ENCODE peak calls at places on chromosome X, in nine cellular contexts. One of them, this sample, is unnamed.

GRCh38 chrX:115649461-115650063 is 88.6 kb downstream of the PLS3 start:
- DNase-seq in H9: peak
- DNase-seq in M059J: no peak
- DNase-seq in MM.1S: no peak
- DNase-seq in ACHN: no peak
- DNase-seq in EL: no peak
- DNase-seq in immature natural killer cell: no peak
- DNase-seq in upper lobe of right lung: no peak
- DNase-seq in naive B cell: no peak
- DNase-seq in this sample: no peak

GRCh38 chrX:115957862-115958490 is 212.6 kb upstream of the AGTR2 start:
- DNase-seq in H9: peak
- DNase-seq in M059J: no peak
- DNase-seq in MM.1S: peak
- DNase-seq in ACHN: no peak
- DNase-seq in EL: no peak
- DNase-seq in immature natural killer cell: no peak
- DNase-seq in upper lobe of right lung: no peak
- DNase-seq in naive B cell: no peak
- DNase-seq in this sample: no peak

GRCh38 chrX:1577845-1578244 is 13.6 kb upstream of the AKAP17A start:
- DNase-seq in H9: no peak
- DNase-seq in M059J: no peak
- DNase-seq in MM.1S: no peak
- DNase-seq in ACHN: no peak
- DNase-seq in EL: no peak
- DNase-seq in immature natural killer cell: no peak
- DNase-seq in upper lobe of right lung: no peak
- DNase-seq in naive B cell: no peak
- DNase-seq in this sample: no peak

GRCh38 chrX:103360916-103361315 is 4.6 kb downstream of the TCEAL9 start:
- DNase-seq in H9: no peak
- DNase-seq in M059J: no peak
- DNase-seq in MM.1S: no peak
- DNase-seq in ACHN: no peak
- DNase-seq in EL: no peak
- DNase-seq in immature natural killer cell: no peak
- DNase-seq in upper lobe of right lung: no peak
- DNase-seq in naive B cell: no peak
- DNase-seq in this sample: no peak

GRCh38 chrX:150768580-150769190 is 75.5 kb downstream of the MTMR1 start:
- DNase-seq in H9: no peak
- DNase-seq in M059J: no peak
- DNase-seq in MM.1S: no peak
- DNase-seq in ACHN: no peak
- DNase-seq in EL: no peak
- DNase-seq in immature natural killer cell: no peak
- DNase-seq in upper lobe of right lung: no peak
- DNase-seq in naive B cell: no peak
- DNase-seq in this sample: no peak

GRCh38 chrX:1546601-1547275 is 9.8 kb upstream of the P2RY8 start:
- DNase-seq in H9: no peak
- DNase-seq in M059J: no peak
- DNase-seq in MM.1S: no peak
- DNase-seq in ACHN: no peak
- DNase-seq in EL: no peak
- DNase-seq in immature natural killer cell: no peak
- DNase-seq in upper lobe of right lung: no peak
- DNase-seq in naive B cell: peak
- DNase-seq in this sample: no peak

GRCh38 chrX:73668779-73669178 is 105.8 kb downstream of the CHIC1 start:
- DNase-seq in H9: no peak
- DNase-seq in M059J: peak
- DNase-seq in MM.1S: no peak
- DNase-seq in ACHN: no peak
- DNase-seq in EL: no peak
- DNase-seq in immature natural killer cell: no peak
- DNase-seq in upper lobe of right lung: no peak
- DNase-seq in naive B cell: no peak
- DNase-seq in this sample: no peak

GRCh38 chrX:151815461-151815860 is 80.9 kb downstream of the CNGA2 start:
- DNase-seq in H9: no peak
- DNase-seq in M059J: no peak
- DNase-seq in MM.1S: no peak
- DNase-seq in ACHN: no peak
- DNase-seq in EL: no peak
- DNase-seq in immature natural killer cell: no peak
- DNase-seq in upper lobe of right lung: no peak
- DNase-seq in naive B cell: no peak
- DNase-seq in this sample: no peak

GRCh38 chrX:12548746-12549145 is 242.5 kb upstream of the PRPS2 start:
- DNase-seq in H9: peak
- DNase-seq in M059J: peak
- DNase-seq in MM.1S: peak
- DNase-seq in ACHN: peak
- DNase-seq in EL: peak
- DNase-seq in immature natural killer cell: no peak
- DNase-seq in upper lobe of right lung: no peak
- DNase-seq in naive B cell: no peak
- DNase-seq in this sample: no peak

GRCh38 chrX:102930990-102931756 is 5.9 kb upstream of the RAB40AL start:
- DNase-seq in H9: no peak
- DNase-seq in M059J: peak
- DNase-seq in MM.1S: no peak
- DNase-seq in ACHN: no peak
- DNase-seq in EL: peak
- DNase-seq in immature natural killer cell: no peak
- DNase-seq in upper lobe of right lung: no peak
- DNase-seq in naive B cell: no peak
- DNase-seq in this sample: no peak

GRCh38 chrX:149949743-149950436 is 11.6 kb upstream of the EOLA2 start:
- DNase-seq in H9: no peak
- DNase-seq in M059J: no peak
- DNase-seq in MM.1S: no peak
- DNase-seq in ACHN: no peak
- DNase-seq in EL: no peak
- DNase-seq in immature natural killer cell: no peak
- DNase-seq in upper lobe of right lung: no peak
- DNase-seq in naive B cell: no peak
- DNase-seq in this sample: no peak

GRCh38 chrX:68669094-68669830 is 21.8 kb downstream of the STARD8 start:
- DNase-seq in H9: no peak
- DNase-seq in M059J: no peak
- DNase-seq in MM.1S: no peak
- DNase-seq in ACHN: no peak
- DNase-seq in EL: no peak
- DNase-seq in immature natural killer cell: no peak
- DNase-seq in upper lobe of right lung: no peak
- DNase-seq in naive B cell: no peak
- DNase-seq in this sample: no peak

GRCh38 chrX:38985375-38985774 is 184.1 kb downstream of the MID1IP1 start:
- DNase-seq in H9: no peak
- DNase-seq in M059J: peak
- DNase-seq in MM.1S: peak
- DNase-seq in ACHN: peak
- DNase-seq in EL: peak
- DNase-seq in immature natural killer cell: no peak
- DNase-seq in upper lobe of right lung: no peak
- DNase-seq in naive B cell: peak
- DNase-seq in this sample: no peak

GRCh38 chrX:24693453-24694202 is at the start of gene POLA1:
- DNase-seq in H9: peak
- DNase-seq in M059J: peak
- DNase-seq in MM.1S: peak
- DNase-seq in ACHN: peak
- DNase-seq in EL: peak
- DNase-seq in immature natural killer cell: peak
- DNase-seq in upper lobe of right lung: peak
- DNase-seq in naive B cell: peak
- DNase-seq in this sample: peak

GRCh38 chrX:155144926-155145325 is 71.3 kb upstream of the VBP1 start:
- DNase-seq in H9: no peak
- DNase-seq in M059J: no peak
- DNase-seq in MM.1S: no peak
- DNase-seq in ACHN: no peak
- DNase-seq in EL: no peak
- DNase-seq in immature natural killer cell: no peak
- DNase-seq in upper lobe of right lung: no peak
- DNase-seq in naive B cell: no peak
- DNase-seq in this sample: no peak

GRCh38 chrX:13248867-13249521 is 70.9 kb downstream of the ATXN3L start:
- DNase-seq in H9: no peak
- DNase-seq in M059J: no peak
- DNase-seq in MM.1S: no peak
- DNase-seq in ACHN: no peak
- DNase-seq in EL: no peak
- DNase-seq in immature natural killer cell: no peak
- DNase-seq in upper lobe of right lung: no peak
- DNase-seq in naive B cell: no peak
- DNase-seq in this sample: no peak

GRCh38 chrX:43882294-43882681 is at the start of gene MAOB:
- DNase-seq in H9: peak
- DNase-seq in M059J: peak
- DNase-seq in MM.1S: no peak
- DNase-seq in ACHN: no peak
- DNase-seq in EL: no peak
- DNase-seq in immature natural killer cell: no peak
- DNase-seq in upper lobe of right lung: peak
- DNase-seq in naive B cell: no peak
- DNase-seq in this sample: no peak